ENCODE peak calls at places on chromosomes 1 and 21, in seven cellular contexts. F is fibroblast of villous mesenchyme, Z is cardiac fibroblast, B is GM12865, U is A673, L is mucosa of descending colon, V is psoas muscle. X is an unnamed sample.

GRCh38 chr1:183711691-183712401 is 58.7 kb upstream of the APOBEC4 start:
- DNase-seq in F (peak), Z (peak), B (no peak), U (peak), L (no peak), V (no peak), X (no peak)

GRCh38 chr1:180310095-180310494 is 80.0 kb downstream of the LHX4 start:
- DNase-seq in F (peak), Z (peak), B (no peak), U (no peak), L (no peak), V (no peak), X (no peak)

GRCh38 chr1:2583331-2583791 is 3.2 kb upstream of the PRXL2B start:
- DNase-seq in F (no peak), Z (no peak), B (no peak), U (no peak), L (no peak), V (peak), X (no peak)

GRCh38 chr1:59238535-59238934 is 58.4 kb upstream of the FGGY start:
- DNase-seq in F (no peak), Z (no peak), B (no peak), U (no peak), L (no peak), V (no peak), X (no peak)

GRCh38 chr1:226653311-226653921 is 85.7 kb downstream of the ITPKB start:
- DNase-seq in F (no peak), Z (no peak), B (peak), U (no peak), L (no peak), V (peak), X (no peak)

GRCh38 chr1:53176452-53177344 is 19.9 kb upstream of the CPT2 start:
- DNase-seq in F (peak), Z (no peak), B (no peak), U (no peak), L (no peak), V (no peak), X (no peak)

GRCh38 chr1:110686188-110686587 is 11.4 kb upstream of the KCNA3 start:
- DNase-seq in F (no peak), Z (no peak), B (peak), U (no peak), L (no peak), V (no peak), X (no peak)

GRCh38 chr1:226993676-226994356 is 53.7 kb downstream of the COQ8A start:
- DNase-seq in F (no peak), Z (no peak), B (no peak), U (peak), L (no peak), V (peak), X (no peak)

GRCh38 chr1:28812669-28813468 is 899 bp downstream of the OPRD1 start:
- DNase-seq in F (no peak), Z (no peak), B (no peak), U (no peak), L (no peak), V (no peak), X (no peak)

GRCh38 chr1:166184897-166185296 is 18.1 kb upstream of the FAM78B start:
- DNase-seq in F (no peak), Z (peak), B (no peak), U (no peak), L (no peak), V (no peak), X (no peak)

GRCh38 chr1:58430355-58431335 is 115.9 kb downstream of the OMA1 start:
- DNase-seq in F (no peak), Z (no peak), B (no peak), U (no peak), L (no peak), V (no peak), X (no peak)

GRCh38 chr1:165376041-165376810 is 19.7 kb upstream of the LMX1A start:
- DNase-seq in F (peak), Z (peak), B (no peak), U (peak), L (peak), V (peak), X (peak)

GRCh38 chr1:151106891-151107290 is 36.3 kb downstream of the GABPB2 start:
- DNase-seq in F (no peak), Z (peak), B (no peak), U (no peak), L (no peak), V (peak), X (no peak)

GRCh38 chr1:117433943-117434342 is 66.7 kb downstream of the MAN1A2 start:
- DNase-seq in F (peak), Z (no peak), B (no peak), U (no peak), L (no peak), V (no peak), X (no peak)

GRCh38 chr1:116036255-116036654 is 59.9 kb downstream of the SLC22A15 start:
- DNase-seq in F (no peak), Z (no peak), B (no peak), U (no peak), L (no peak), V (no peak), X (no peak)
- TF ChIP-seq CTCF in F (no peak), Z (no peak), B (no peak), U (peak), L (no peak), V (no peak), X (no peak)

GRCh38 chr1:16054598-16055540 is 11.3 kb downstream of the CLCNKB start:
- DNase-seq in F (no peak), Z (no peak), B (no peak), U (no peak), L (no peak), V (no peak), X (no peak)
- TF ChIP-seq CTCF in F (no peak), Z (no peak), B (no peak), U (no peak), L (no peak), V (no peak), X (no peak)

GRCh38 chr21:41651830-41652229 is 115.0 kb downstream of the RIPK4 start:
- DNase-seq in F (no peak), Z (peak), B (no peak), U (no peak), L (no peak), V (no peak), X (no peak)
- TF ChIP-seq CTCF in F (no peak), Z (peak), B (no peak), U (no peak), L (no peak), V (no peak), X (no peak)

GRCh38 chr1:38026592-38027200 is 14.2 kb downstream of the UTP11 start:
- DNase-seq in F (peak), Z (peak), B (peak), U (peak), L (peak), V (peak), X (peak)
- TF ChIP-seq CTCF in F (peak), Z (peak), B (peak), U (peak), L (no peak), V (peak), X (peak)

DNA sequence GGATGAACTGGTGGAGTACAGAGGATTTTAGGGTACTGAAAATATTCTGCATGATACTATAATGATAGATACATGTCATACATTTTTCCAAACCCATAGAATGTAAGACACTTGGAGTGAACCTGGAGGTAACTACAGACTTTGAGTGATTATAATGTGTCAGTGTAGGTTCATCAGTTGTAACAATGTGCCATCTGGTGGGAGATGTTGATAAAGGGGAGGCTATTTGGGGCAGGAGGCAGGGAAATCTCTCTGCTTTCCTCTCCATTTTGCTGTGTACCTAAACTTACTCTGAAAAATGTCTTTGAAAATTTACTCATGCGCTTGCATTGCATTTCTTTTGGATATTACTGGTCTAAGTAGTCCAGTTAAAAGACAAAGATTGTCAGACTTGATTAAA is 35.2 kb downstream of the PTBP2 start:
- DNase-seq in F (no peak), Z (peak), B (no peak), U (peak), L (no peak), V (no peak), X (no peak)
- TF ChIP-seq CTCF in F (no peak), Z (peak), B (no peak), U (no peak), L (no peak), V (peak), X (no peak)

DNA sequence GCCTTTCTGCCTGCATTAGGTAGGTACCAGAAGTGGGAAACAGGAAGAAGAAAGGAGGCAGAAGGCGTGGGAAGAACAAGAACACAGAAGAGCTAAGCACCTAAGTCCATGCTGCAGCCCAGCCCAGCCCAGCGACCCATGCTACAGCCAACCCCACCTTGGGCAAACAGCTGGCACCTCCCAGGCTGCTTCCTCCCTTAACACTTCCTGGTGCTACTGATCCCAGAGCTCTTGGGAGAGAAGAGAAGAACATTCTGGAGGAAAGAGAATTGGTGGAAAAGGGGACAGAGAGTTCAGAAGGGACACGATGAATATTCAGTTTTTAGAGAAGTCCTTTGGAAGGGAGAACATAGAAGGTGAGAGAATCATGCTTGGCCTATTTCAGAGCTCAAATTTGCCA is 28.5 kb downstream of the PLEKHA6 start:
- DNase-seq in F (no peak), Z (no peak), B (no peak), U (no peak), L (peak), V (no peak), X (no peak)
- TF ChIP-seq CTCF in F (no peak), Z (no peak), B (no peak), U (no peak), L (no peak), V (no peak), X (no peak)

GRCh38 chr21:33299181-33299752 is 25.5 kb upstream of the IFNAR1 start:
- DNase-seq in F (no peak), Z (peak), B (peak), U (no peak), L (no peak), V (no peak), X (peak)
- TF ChIP-seq CTCF in F (no peak), Z (no peak), B (no peak), U (no peak), L (no peak), V (no peak), X (no peak)

DNA sequence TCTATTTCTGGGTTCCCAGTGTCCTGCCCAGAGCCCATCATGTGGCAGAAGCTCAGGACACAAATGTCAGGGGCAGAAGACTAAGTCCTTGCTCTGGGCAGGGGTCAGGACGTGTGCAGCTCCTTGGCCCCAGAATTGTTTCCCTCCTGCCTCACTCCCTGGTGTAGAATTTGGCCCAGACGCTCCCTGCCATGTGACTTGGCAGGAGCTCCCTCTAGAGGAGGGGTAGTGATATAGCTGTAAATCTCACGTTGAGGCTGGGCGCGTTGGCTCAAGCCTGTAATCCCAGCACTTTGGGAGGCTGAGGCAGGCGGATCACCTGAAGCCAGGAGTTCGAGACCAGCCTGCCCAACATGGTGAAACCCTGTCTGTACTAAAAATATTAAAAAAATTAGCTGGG is 91.2 kb downstream of the UBIAD1 start:
- DNase-seq in F (no peak), Z (no peak), B (peak), U (no peak), L (peak), V (peak), X (peak)
- TF ChIP-seq CTCF in F (no peak), Z (no peak), B (peak), U (peak), L (no peak), V (peak), X (peak)

GRCh38 chr1:243434594-243434993 is 178.8 kb downstream of the SDCCAG8 start:
- DNase-seq in F (peak), Z (no peak), B (no peak), U (no peak), L (no peak), V (no peak), X (no peak)

GRCh38 chr1:243432136-243432535 is 176.3 kb downstream of the SDCCAG8 start:
- DNase-seq in F (no peak), Z (no peak), B (no peak), U (no peak), L (no peak), V (no peak), X (no peak)

GRCh38 chr1:243433737-243434370 is 178.0 kb downstream of the SDCCAG8 start:
- DNase-seq in F (peak), Z (peak), B (no peak), U (no peak), L (no peak), V (no peak), X (no peak)

GRCh38 chr1:243438815-243439214 is 183.0 kb downstream of the SDCCAG8 start:
- DNase-seq in F (no peak), Z (no peak), B (no peak), U (no peak), L (no peak), V (no peak), X (no peak)

GRCh38 chr1:243435824-243436223 is 180.0 kb downstream of the SDCCAG8 start:
- DNase-seq in F (no peak), Z (no peak), B (no peak), U (no peak), L (no peak), V (no peak), X (no peak)
- TF ChIP-seq CTCF in F (no peak), Z (peak), B (no peak), U (no peak), L (no peak), V (no peak), X (no peak)

GRCh38 chr1:234608720-234609527 is 1.1 kb downstream of the IRF2BP2 start:
- DNase-seq in F (peak), Z (peak), B (peak), U (peak), L (peak), V (peak), X (peak)

GRCh38 chr1:234608026-234608719 is 1.8 kb downstream of the IRF2BP2 start:
- DNase-seq in F (peak), Z (peak), B (peak), U (peak), L (peak), V (peak), X (peak)

GRCh38 chr1:234605983-234606730 is 3.8 kb downstream of the IRF2BP2 start:
- DNase-seq in F (peak), Z (peak), B (peak), U (peak), L (peak), V (peak), X (no peak)

GRCh38 chr1:234606731-234607090 is 3.3 kb downstream of the IRF2BP2 start:
- DNase-seq in F (no peak), Z (no peak), B (no peak), U (no peak), L (no peak), V (no peak), X (no peak)

DNA sequence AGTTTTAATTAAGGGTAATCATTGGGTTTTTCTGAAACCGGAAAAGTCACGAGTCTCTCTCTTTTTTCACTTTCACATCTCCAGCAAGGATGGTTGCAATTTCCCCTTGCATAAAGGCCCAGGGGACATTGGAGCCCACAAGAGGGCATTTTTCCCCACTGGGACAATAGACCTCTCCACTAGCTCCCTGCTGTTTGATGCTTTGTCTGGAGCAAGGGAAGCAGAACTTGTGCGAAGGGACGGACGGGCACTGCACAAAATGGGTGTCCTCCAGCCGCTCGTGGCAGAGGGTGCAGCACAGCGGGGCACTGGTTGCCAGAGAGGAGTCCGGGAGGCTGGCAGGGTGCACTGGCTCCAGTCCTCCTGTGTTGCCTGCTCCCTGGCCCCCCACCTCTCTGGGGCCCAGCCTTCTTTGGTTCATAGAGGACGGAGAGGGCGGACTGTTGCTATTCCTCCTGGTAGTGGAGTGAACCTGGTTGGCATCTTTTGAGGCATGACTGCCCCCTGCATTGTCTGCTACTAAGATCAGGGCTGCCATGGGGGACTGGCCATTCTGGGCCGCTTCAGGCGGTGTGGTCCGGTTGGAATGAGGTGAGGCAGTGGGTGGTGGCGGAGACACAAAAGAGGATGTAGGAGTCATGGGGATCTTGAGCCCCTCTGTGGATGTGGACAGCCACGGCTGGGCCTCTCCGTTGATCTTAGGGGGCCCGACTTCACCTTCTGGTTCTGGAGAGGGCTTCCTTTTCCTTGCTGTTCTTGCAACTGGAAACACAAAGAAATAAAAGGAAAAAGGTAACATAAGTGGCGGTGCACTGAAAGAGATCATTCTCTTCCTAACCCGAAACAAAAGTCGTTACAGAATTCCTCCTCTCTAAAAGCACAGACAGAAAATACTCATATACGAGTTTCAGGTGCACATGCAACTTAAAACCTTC is 2.6 kb downstream of the IRF2BP2 start:
- DNase-seq in F (peak), Z (peak), B (peak), U (peak), L (peak), V (peak), X (no peak)
- TF ChIP-seq CTCF in F (no peak), Z (peak), B (no peak), U (peak), L (no peak), V (peak), X (no peak)

X was measured in GM13976.